ENCODE peak calls at places on chromosome 14, in six cellular contexts. W, D, S, Y, M and I are unnamed samples.

GRCh38 chr14:51185754-51186153 is 54.3 kb upstream of the TMX1 start:
- DNase-seq in Y (no peak), W (no peak), D (no peak), S (no peak), M (no peak), I (no peak)

GRCh38 chr14:99854831-99855230 is 61.6 kb downstream of the EML1 start:
- DNase-seq in W (no peak), Y (no peak), M (no peak), D (no peak), S (no peak), I (no peak)

GRCh38 chr14:91714805-91715204 is 17.1 kb downstream of the CATSPERB start:
- DNase-seq in S (no peak), D (no peak), Y (no peak), W (no peak), M (no peak), I (no peak)

GRCh38 chr14:96739511-96739910 is 57.7 kb upstream of the VRK1 start:
- DNase-seq in W (no peak), M (no peak), D (no peak), Y (no peak), S (no peak), I (no peak)

GRCh38 chr14:56488306-56488705 is 91.3 kb upstream of the TMEM260 start:
- DNase-seq in D (no peak), W (no peak), S (no peak), M (no peak), Y (no peak), I (no peak)

GRCh38 chr14:26389646-26390508 is 208.0 kb downstream of the NOVA1 start:
- DNase-seq in D (no peak), Y (no peak), M (peak; percentile 54), W (no peak), S (no peak), I (no peak)

GRCh38 chr14:38189930-38190726 is 17.6 kb upstream of the SSTR1 start:
- DNase-seq in M (no peak), D (no peak), S (no peak), Y (no peak), W (no peak), I (no peak)

GRCh38 chr14:68367444-68368014 is 425.3 kb downstream of the ZFP36L1 start:
- DNase-seq in W (no peak), M (no peak), D (no peak), S (no peak), Y (no peak), I (no peak)

GRCh38 chr14:100648474-100649172 is 61.4 kb upstream of the BEGAIN start:
- DNase-seq in Y (no peak), W (no peak), D (no peak), M (no peak), S (no peak), I (no peak)

GRCh38 chr14:96497087-96497486 is 5.1 kb upstream of the PAPOLA start:
- DNase-seq in S (no peak), Y (no peak), D (no peak), W (no peak), M (no peak), I (no peak)

GRCh38 chr14:71995741-71996140 is 63.5 kb downstream of the RGS6 start:
- DNase-seq in Y (no peak), D (no peak), S (no peak), W (no peak), M (no peak), I (no peak)

GRCh38 chr14:81767266-81767987 is 233.8 kb upstream of the SEL1L start:
- DNase-seq in S (no peak), D (no peak), Y (no peak), M (no peak), W (no peak), I (no peak)

GRCh38 chr14:77682158-77682553 is 25.7 kb downstream of the ALKBH1 start:
- DNase-seq in M (no peak), W (no peak), D (no peak), S (no peak), Y (no peak), I (no peak)

GRCh38 chr14:34851395-34851794 is 23.8 kb downstream of the BAZ1A start:
- DNase-seq in S (no peak), Y (no peak), D (no peak), W (no peak), M (no peak), I (no peak)

GRCh38 chr14:96727490-96727889 is 69.7 kb upstream of the VRK1 start:
- DNase-seq in Y (no peak), S (no peak), W (no peak), M (no peak), D (no peak), I (no peak)

GRCh38 chr14:19930617-19931016 is at the start of gene OR4K1:
- DNase-seq in D (no peak), W (no peak), Y (no peak), M (no peak), S (no peak), I (no peak)

GRCh38 chr14:23483216-23483854 is 13.8 kb downstream of the NGDN start:
- DNase-seq in Y (peak; percentile 73), S (no peak), W (peak; percentile 18), D (no peak), M (no peak), I (no peak)

GRCh38 chr14:57171903-57172302 is 96.8 kb downstream of the EXOC5 start:
- DNase-seq in D (no peak), M (no peak), Y (no peak), W (no peak), S (no peak), I (no peak)

GRCh38 chr14:89911018-89911919 is 43.3 kb downstream of the EFCAB11 start:
- DNase-seq in W (no peak), M (peak; percentile 28), Y (no peak), D (no peak), S (no peak), I (no peak)

GRCh38 chr14:58572092-58572853 is 65.5 kb upstream of the DACT1 start:
- DNase-seq in W (no peak), D (peak; percentile 42), Y (no peak), M (no peak), S (no peak), I (no peak)

GRCh38 chr14:91405724-91406435 is 11.7 kb downstream of the CCDC88C start:
- DNase-seq in Y (no peak), M (no peak), W (no peak), D (no peak), S (no peak), I (no peak)

GRCh38 chr14:77615231-77616132 is 955 bp downstream of the SPTLC2 start:
- DNase-seq in W (no peak), D (no peak), S (no peak), M (no peak), Y (peak; percentile 23), I (no peak)

GRCh38 chr14:33186656-33187055 is 248.0 kb downstream of the NPAS3 start:
- DNase-seq in Y (no peak), M (no peak), S (no peak), D (no peak), W (no peak), I (no peak)

GRCh38 chr14:75875958-75876357 is 105.8 kb downstream of the TGFB3 start:
- DNase-seq in M (no peak), S (no peak), W (peak; percentile 21), Y (no peak), D (no peak), I (no peak)

GRCh38 chr14:66117600-66117999 is 368.6 kb upstream of the CCDC196 start:
- DNase-seq in Y (no peak), M (no peak), S (no peak), D (no peak), W (no peak), I (no peak)

GRCh38 chr14:24984846-24985589 is 64.9 kb downstream of the STXBP6 start:
- DNase-seq in D (no peak), Y (no peak), M (no peak), S (no peak), W (no peak), I (no peak)

GRCh38 chr14:71240866-71241520 is 333.7 kb downstream of the PCNX1 start:
- DNase-seq in M (no peak), W (no peak), D (no peak), S (no peak), Y (no peak), I (no peak)

GRCh38 chr14:68137704-68138619 is 318.4 kb downstream of the RAD51B start:
- DNase-seq in Y (no peak), W (no peak), S (peak; percentile 41), M (peak; percentile 35), D (no peak), I (no peak)

GRCh38 chr14:78319826-78320635 is 149.9 kb downstream of the NRXN3 start:
- DNase-seq in D (no peak), W (no peak), Y (peak; percentile 3), S (no peak), M (no peak), I (peak; percentile 86)

GRCh38 chr14:101464310-101464983 is 96.8 kb upstream of the DIO3 start:
- DNase-seq in S (no peak), D (no peak), M (no peak), Y (no peak), W (no peak), I (no peak)

GRCh38 chr14:23559010-23559920 is 3.2 kb downstream of the THTPA start:
- DNase-seq in W (no peak), M (no peak), D (peak; percentile 61), Y (peak; percentile 63), S (peak; percentile 65), I (no peak)

GRCh38 chr14:21965042-21965441 is 291.4 kb upstream of the OR4E1 start:
- DNase-seq in S (no peak), Y (no peak), M (no peak), W (no peak), D (no peak), I (no peak)